ENCODE peak calls at places on chromosome 13, in eight cellular contexts. W is PC-9; J is dorsolateral prefrontal cortex; B is heart left ventricle; T is thoracic aorta; U is OCI-LY7; X is fibroblast of lung; F is effector memory CD4-positive, alpha-beta T cell. K is an unnamed sample.

GRCh38 chr13:20828540-20829364 is 55.0 kb upstream of the EEF1AKMT1 start:
- DNase-seq in J (no peak), F (no peak), B (no peak), W (peak; percentile 12), U (peak; percentile 68), T (no peak), X (peak; percentile 77), K (no peak)

GRCh38 chr13:59641758-59642157 is 522.0 kb downstream of the DIAPH3 start:
- DNase-seq in U (no peak), W (no peak), T (no peak), J (no peak), B (no peak), F (no peak), X (peak; percentile 2), K (no peak)

GRCh38 chr13:46119883-46120614 is 15.2 kb upstream of the CPB2 start:
- DNase-seq in J (no peak), F (no peak), X (peak; percentile 31), T (no peak), B (peak; percentile 28), W (peak; percentile 52), U (no peak), K (no peak)

GRCh38 chr13:106523566-106523965 is 11.9 kb downstream of the EFNB2 start:
- DNase-seq in X (peak; percentile 58), T (no peak), F (no peak), B (no peak), J (no peak), U (no peak), W (no peak), K (no peak)

GRCh38 chr13:43924549-43925245 is 45.0 kb downstream of the LACC1 start:
- DNase-seq in U (peak; percentile 4), X (no peak), T (no peak), W (no peak), F (no peak), B (no peak), J (no peak), K (no peak)

GRCh38 chr13:100203696-100204367 is 114.9 kb downstream of the PCCA start:
- DNase-seq in B (no peak), X (peak; percentile 39), U (no peak), W (no peak), F (no peak), T (no peak), J (no peak), K (no peak)

GRCh38 chr13:42129033-42129432 is 80.6 kb downstream of the DGKH start:
- DNase-seq in X (no peak), F (no peak), B (no peak), U (no peak), J (no peak), T (no peak), W (no peak), K (no peak)

GRCh38 chr13:33235078-33235477 is 50.5 kb downstream of the STARD13 start:
- DNase-seq in U (no peak), X (peak; percentile 56), B (no peak), T (no peak), W (no peak), F (no peak), J (no peak), K (no peak)

GRCh38 chr13:68923995-68924394 is 1183.6 kb upstream of the ATXN8OS start:
- DNase-seq in B (no peak), T (no peak), U (no peak), F (no peak), X (no peak), W (no peak), J (no peak), K (no peak)

GRCh38 chr13:95199896-95200295 is 101.4 kb downstream of the ABCC4 start:
- DNase-seq in U (no peak), W (no peak), J (no peak), F (no peak), T (no peak), B (no peak), X (no peak), K (no peak)

GRCh38 chr13:22883961-22884360 is 296.8 kb upstream of the SGCG start:
- DNase-seq in B (no peak), T (no peak), F (no peak), X (no peak), W (no peak), U (peak; percentile 1), J (no peak), K (no peak)

GRCh38 chr13:111115051-111115840 is at the start of gene ARHGEF7:
- DNase-seq in X (no peak), T (no peak), U (no peak), J (no peak), F (no peak), B (no peak), W (no peak), K (no peak)

GRCh38 chr13:20696073-20696472 is 7.4 kb upstream of the IL17D start:
- DNase-seq in X (no peak), J (no peak), U (no peak), F (no peak), T (no peak), W (no peak), B (no peak), K (no peak)

GRCh38 chr13:51551446-51551845 is 32.8 kb upstream of the WDFY2 start:
- DNase-seq in U (no peak), T (no peak), X (no peak), B (no peak), W (no peak), J (no peak), F (no peak), K (no peak)

GRCh38 chr13:51550151-51550550 is 34.1 kb upstream of the WDFY2 start:
- DNase-seq in B (no peak), T (no peak), U (no peak), W (no peak), J (no peak), F (no peak), X (no peak), K (no peak)

GRCh38 chr13:51547425-51548176 is 36.7 kb upstream of the WDFY2 start:
- DNase-seq in W (no peak), X (no peak), J (no peak), F (no peak), U (no peak), B (no peak), T (no peak), K (no peak)

GRCh38 chr13:51549593-51549992 is 34.7 kb upstream of the WDFY2 start:
- DNase-seq in B (no peak), J (no peak), T (no peak), U (no peak), X (no peak), W (no peak), F (no peak), K (no peak)

DNA sequence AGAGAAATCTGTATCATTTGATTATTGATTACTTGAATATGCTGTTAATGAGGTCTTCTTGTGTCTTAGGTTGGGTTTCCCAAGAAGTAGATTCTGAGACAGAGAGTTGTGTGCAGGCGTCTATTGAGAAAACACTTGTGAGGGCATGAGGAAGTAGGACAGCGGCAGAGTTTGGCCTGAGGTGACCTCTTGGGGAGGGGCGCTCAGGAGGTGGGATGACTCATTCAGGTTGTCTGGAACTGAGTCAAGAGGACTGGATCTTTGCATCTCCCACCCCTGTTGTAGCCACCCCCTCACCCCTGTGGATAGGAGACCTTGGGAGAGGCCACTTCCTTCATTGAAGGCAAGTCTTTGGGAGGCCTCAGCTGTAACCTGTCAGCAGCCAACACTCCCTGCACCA is 35.2 kb upstream of the WDFY2 start:
- DNase-seq in T (no peak), U (no peak), X (no peak), F (no peak), W (peak; percentile 71), J (no peak), B (no peak), K (no peak)
- H3K27ac ChIP-seq in T (no peak overlapping the region), U (no peak overlapping the region), X (no peak overlapping the region), F (no peak overlapping the region), W (no peak overlapping the region), J (no peak overlapping the region), B (no peak overlapping the region), K (no peak overlapping the region)

GRCh38 chr13:113348591-113348990 is 15.3 kb downstream of the GRTP1 start:
- DNase-seq in U (no peak), X (no peak), J (no peak), F (no peak), T (no peak), B (no peak), W (no peak), K (no peak)
- H3K27ac ChIP-seq in U (no peak overlapping the region), X (no peak overlapping the region), J (no peak overlapping the region), F (no peak overlapping the region), T (no peak overlapping the region), B (no peak overlapping the region), W (no peak overlapping the region), K (no peak overlapping the region)

GRCh38 chr13:76634431-76635191 is 251.6 kb downstream of the KCTD12 start:
- DNase-seq in W (no peak), B (no peak), X (no peak), U (no peak), T (no peak), F (no peak), J (no peak), K (no peak)

GRCh38 chr13:76636881-76637280 is 249.3 kb downstream of the KCTD12 start:
- DNase-seq in X (peak; percentile 50), F (no peak), W (no peak), U (no peak), J (no peak), T (no peak), B (no peak), K (no peak)

GRCh38 chr13:76638160-76638559 is 248.0 kb downstream of the KCTD12 start:
- DNase-seq in U (no peak), B (no peak), W (no peak), J (no peak), F (no peak), T (no peak), X (no peak), K (no peak)

GRCh38 chr13:76637651-76638111 is 248.5 kb downstream of the KCTD12 start:
- DNase-seq in W (no peak), T (no peak), B (no peak), X (peak; percentile 86), J (no peak), U (no peak), F (no peak), K (no peak)

GRCh38 chr13:76635232-76636021 is 250.8 kb downstream of the KCTD12 start:
- DNase-seq in W (no peak), T (no peak), B (no peak), F (no peak), X (no peak), J (no peak), U (no peak), K (no peak)
- H3K27ac ChIP-seq in W (no peak overlapping the region), T (no peak overlapping the region), B (no peak overlapping the region), F (no peak overlapping the region), X (no peak overlapping the region), J (no peak overlapping the region), U (no peak overlapping the region), K (no peak overlapping the region)

GRCh38 chr13:36251012-36251411 is 36.7 kb upstream of the SOHLH2 start:
- DNase-seq in W (no peak), F (no peak), U (no peak), X (no peak), J (no peak), T (no peak), B (no peak), K (no peak)

GRCh38 chr13:36248700-36249099 is 34.3 kb upstream of the SOHLH2 start:
- DNase-seq in T (no peak), X (no peak), J (no peak), F (no peak), B (no peak), W (no peak), U (no peak), K (no peak)

DNA sequence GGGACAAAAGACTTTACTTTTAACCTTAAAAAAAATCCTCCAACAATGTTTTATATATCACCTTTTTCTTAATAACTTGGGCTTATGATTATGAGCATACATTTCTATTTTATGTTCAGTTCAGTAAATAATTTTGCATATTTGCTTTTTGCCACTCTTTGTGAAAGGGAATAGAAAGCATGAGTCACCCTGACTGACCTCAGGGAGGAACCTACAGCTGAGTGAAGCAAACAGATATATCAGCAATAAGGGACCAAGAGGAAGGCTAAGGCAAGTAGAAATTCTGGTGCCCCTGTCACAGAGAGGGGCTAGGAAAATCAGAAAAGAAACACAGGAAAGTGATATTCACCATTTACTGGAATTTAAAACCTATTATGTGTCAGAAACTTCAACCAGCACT is 37.2 kb upstream of the SOHLH2 start:
- DNase-seq in T (no peak), B (no peak), W (no peak), X (peak; percentile 13), U (no peak), F (no peak), J (no peak), K (no peak)
- H3K27ac ChIP-seq in T (no peak overlapping the region), B (no peak overlapping the region), W (no peak overlapping the region), X (no peak overlapping the region), U (no peak overlapping the region), F (no peak overlapping the region), J (no peak overlapping the region), K (no peak overlapping the region)